ENCODE peak calls at places on chromosomes 2 and 18, in six cellular contexts. G, S, D, Q, K and V are unnamed samples.

GRCh38 chr18:63180971-63181376 is 138.6 kb downstream of the BCL2 start:
- DNase-seq in S (no peak), D (no peak), G (no peak), K (no peak), Q (no peak), V (no peak)

GRCh38 chr2:149466635-149467034 is 120.9 kb downstream of the MMADHC start:
- DNase-seq in Q (peak; percentile 49), S (peak; percentile 4), D (no peak), G (no peak), K (no peak), V (no peak)

GRCh38 chr18:61333746-61334490 is 688 bp downstream of the CDH20 start:
- DNase-seq in D (no peak), S (no peak), G (no peak), K (no peak), Q (peak; percentile 18), V (no peak)

GRCh38 chr2:226791056-226791486 is 8.5 kb downstream of the IRS1 start:
- DNase-seq in Q (peak; percentile 72), G (no peak), K (no peak), S (peak; percentile 71), D (no peak), V (peak; percentile 50)

GRCh38 chr2:182072861-182073260 is 87.2 kb downstream of the PPP1R1C start:
- DNase-seq in G (no peak), Q (peak; percentile 18), K (no peak), S (no peak), D (no peak), V (no peak)

GRCh38 chr2:170461875-170462274 is 253.3 kb upstream of the SP5 start:
- DNase-seq in G (no peak), D (no peak), Q (no peak), S (no peak), K (no peak), V (no peak)

GRCh38 chr2:216181953-216182352 is 72.8 kb downstream of the XRCC5 start:
- DNase-seq in G (no peak), D (no peak), K (no peak), S (no peak), Q (no peak), V (no peak)

GRCh38 chr2:54664238-54664786 is 59.1 kb upstream of the EML6 start:
- DNase-seq in D (no peak), Q (no peak), K (no peak), S (no peak), G (no peak), V (no peak)

GRCh38 chr2:174606336-174606735 is 8.7 kb upstream of the WIPF1 start:
- DNase-seq in K (no peak), S (peak; percentile 93), D (no peak), G (no peak), Q (peak; percentile 92), V (no peak)

GRCh38 chr2:136006658-136007057 is 21.2 kb upstream of the DARS1 start:
- DNase-seq in Q (peak; percentile 26), D (no peak), K (no peak), S (peak; percentile 43), G (no peak), V (no peak)

GRCh38 chr2:192535956-192536685 is 341.4 kb upstream of the TMEFF2 start:
- DNase-seq in S (no peak), D (no peak), K (no peak), Q (no peak), G (no peak), V (no peak)

GRCh38 chr2:154307007-154307406 is 391.5 kb upstream of the KCNJ3 start:
- DNase-seq in S (no peak), K (no peak), G (no peak), D (no peak), Q (no peak), V (no peak)

GRCh38 chr18:13823707-13824395 is at the start of gene MC5R:
- DNase-seq in K (peak; percentile 65), Q (peak; percentile 18), D (peak; percentile 72), S (peak; percentile 25), G (peak; percentile 72), V (peak; percentile 22)

GRCh38 chr2:71277536-71278103 is 50.7 kb upstream of the PAIP2B start:
- DNase-seq in D (peak; percentile 51), K (peak; percentile 17), G (no peak), S (no peak), Q (peak; percentile 37), V (no peak)

GRCh38 chr2:8310557-8311455 is 371.1 kb upstream of the ID2 start:
- DNase-seq in S (no peak), G (no peak), K (no peak), D (no peak), Q (no peak), V (no peak)

GRCh38 chr2:23390152-23390551 is 5.2 kb downstream of the KLHL29 start:
- DNase-seq in D (no peak), S (no peak), G (no peak), Q (peak; percentile 69), K (no peak), V (no peak)

GRCh38 chr2:29014811-29015414 is 33.8 kb downstream of the TOGARAM2 start:
- DNase-seq in D (peak; percentile 63), Q (no peak), S (peak; percentile 57), K (no peak), G (peak; percentile 42), V (no peak)

GRCh38 chr2:68806511-68807109 is 64.6 kb downstream of the BMP10 start:
- DNase-seq in S (peak; percentile 82), Q (peak; percentile 84), D (no peak), G (no peak), K (no peak), V (no peak)

GRCh38 chr18:35695803-35696202 is 114.3 kb downstream of the GALNT1 start:
- DNase-seq in K (peak; percentile 80), Q (no peak), S (no peak), D (peak; percentile 80), G (peak; percentile 82), V (peak; percentile 86)

GRCh38 chr2:33212151-33212550 is 264.3 kb upstream of the RASGRP3 start:
- DNase-seq in K (no peak), Q (peak; percentile 97), D (no peak), G (no peak), S (peak; percentile 98), V (no peak)

GRCh38 chr18:40222736-40223135 is 1732.3 kb upstream of the PIK3C3 start:
- DNase-seq in Q (peak; percentile 33), G (no peak), D (no peak), K (no peak), S (peak; percentile 16), V (no peak)

GRCh38 chr2:85434677-85435076 is 16.2 kb downstream of the SH2D6 start:
- DNase-seq in G (no peak), S (no peak), K (no peak), D (no peak), Q (no peak), V (no peak)

GRCh38 chr2:85437488-85438290 is 19.2 kb downstream of the SH2D6 start:
- DNase-seq in K (peak; percentile 88), Q (peak; percentile 93), G (peak; percentile 93), S (peak; percentile 77), D (peak; percentile 91), V (peak; percentile 82)

GRCh38 chr2:85435220-85435958 is 16.9 kb downstream of the SH2D6 start:
- DNase-seq in D (no peak), K (no peak), G (no peak), S (no peak), Q (no peak), V (no peak)

GRCh38 chr2:85436836-85437487 is 18.4 kb downstream of the SH2D6 start:
- DNase-seq in G (no peak), S (no peak), Q (peak; percentile 41), K (no peak), D (no peak), V (no peak)

DNA sequence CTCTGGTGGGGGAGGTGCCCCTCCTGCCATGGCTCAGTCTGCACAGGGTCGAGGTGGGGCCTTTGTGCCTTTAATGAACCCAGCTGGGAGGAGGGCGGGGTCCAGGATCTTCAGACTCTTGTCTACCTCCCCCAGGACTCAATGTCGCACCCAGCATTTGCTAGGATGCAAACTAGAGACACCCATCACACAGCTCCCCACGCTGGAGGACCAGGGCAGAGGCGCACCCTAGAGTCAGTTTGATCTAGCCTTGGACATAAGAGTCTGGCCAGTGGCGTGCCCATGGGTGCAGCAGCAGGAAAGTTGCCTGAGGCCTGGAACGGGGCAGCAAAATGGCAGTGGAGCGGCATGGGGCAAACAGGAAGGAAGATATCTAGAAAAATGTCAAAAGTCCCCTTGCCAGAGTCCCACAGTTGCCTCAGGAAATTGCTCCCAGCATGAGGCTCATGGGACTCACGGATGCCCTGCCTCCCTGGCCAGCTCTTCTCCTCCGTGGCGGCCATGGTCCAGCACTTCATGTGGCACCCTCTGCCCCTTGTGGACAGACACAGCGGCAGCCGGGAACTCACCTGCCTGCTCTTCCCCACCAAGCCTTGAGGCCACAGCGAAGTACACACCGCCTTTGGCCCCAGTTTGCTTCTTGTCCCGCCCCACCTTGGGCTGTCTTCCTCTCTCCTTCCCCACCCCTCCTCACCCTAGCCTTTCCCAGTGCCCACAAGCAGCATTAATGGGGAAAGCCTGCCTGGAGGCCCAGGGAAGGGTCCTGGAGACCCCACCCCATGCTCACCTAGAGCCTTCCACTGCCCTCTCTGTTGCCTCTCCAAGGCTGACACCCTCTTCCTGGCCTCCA is 17.7 kb downstream of the SH2D6 start:
- DNase-seq in G (no peak), K (no peak), D (no peak), S (no peak), Q (no peak), V (no peak)
- H3K4me1 ChIP-seq in G (peaks cover 68% of the 10 kb centered on the region), K (peaks cover 13% of the 10 kb centered on the region), D (peaks cover 15% of the 10 kb centered on the region), S (peaks cover 29% of the 10 kb centered on the region), Q (peaks cover 57% of the 10 kb centered on the region), V (peaks cover 18% of the 10 kb centered on the region)

DNA sequence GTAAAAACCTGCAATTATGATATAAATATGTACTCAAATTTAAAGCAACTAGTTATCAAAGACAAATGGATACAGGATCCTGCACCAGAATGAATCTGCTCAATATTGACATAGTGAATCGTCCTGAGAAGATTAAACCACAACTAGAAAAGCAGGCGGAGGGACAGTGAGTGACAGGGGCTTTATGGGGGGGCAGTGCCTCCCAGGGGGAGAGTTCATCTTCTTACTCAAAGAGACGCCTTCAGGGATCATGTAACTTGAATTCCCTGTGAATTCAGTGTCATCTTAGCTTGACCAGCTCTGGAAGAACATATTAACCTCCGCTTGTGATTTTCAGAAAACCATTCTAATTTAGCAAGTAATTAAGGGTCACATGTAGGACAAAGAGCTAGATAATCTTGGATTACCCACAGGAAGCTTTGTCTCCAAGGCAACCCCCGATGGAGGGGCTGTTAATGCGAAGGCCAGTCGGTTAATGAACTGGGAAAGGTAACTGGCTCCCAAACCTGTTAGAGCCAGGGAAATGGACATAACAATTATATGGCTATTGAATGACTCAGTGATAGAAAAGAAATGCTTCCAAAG is 17.4 kb upstream of the LMAN1 start:
- DNase-seq in G (no peak), D (no peak), K (no peak), S (no peak), Q (no peak), V (no peak)
- H3K27me3 ChIP-seq in G (no peaks in the 10 kb centered on the region), D (no peaks in the 10 kb centered on the region), K (no peaks in the 10 kb centered on the region), S (peaks cover 28% of the 10 kb centered on the region), Q (peaks cover 12% of the 10 kb centered on the region), V (no peaks in the 10 kb centered on the region)

GRCh38 chr18:3653859-3654441 is 204.0 kb downstream of the TGIF1 start:
- DNase-seq in D (no peak), G (no peak), Q (no peak), K (no peak), S (no peak), V (no peak)
- H3K4me1 ChIP-seq in D (peaks cover 1% of the 10 kb centered on the region), G (peaks cover 21% of the 10 kb centered on the region), Q (peaks cover 10% of the 10 kb centered on the region), K (no peaks in the 10 kb centered on the region), S (peaks cover 25% of the 10 kb centered on the region), V (peaks cover 3% of the 10 kb centered on the region)

DNA sequence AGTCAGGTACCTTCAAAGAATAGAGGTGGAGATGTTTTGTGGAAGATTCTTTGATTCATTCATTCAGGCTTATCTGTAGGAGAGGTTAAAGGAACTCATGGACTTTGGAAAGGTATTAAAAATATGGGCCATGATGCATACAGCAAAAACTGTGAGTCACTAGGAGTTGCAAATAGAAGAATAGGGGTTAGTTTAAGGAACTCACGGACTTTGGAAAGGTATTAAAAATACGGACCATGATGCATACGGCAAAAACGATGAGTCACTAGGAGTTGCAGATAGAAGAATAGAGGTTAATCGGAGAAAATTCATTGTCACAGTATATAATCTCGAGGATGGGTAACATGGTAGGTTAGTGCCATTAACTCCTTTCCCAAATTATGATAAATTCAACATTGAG is 41.2 kb downstream of the SLC9A2 start:
- DNase-seq in K (no peak), D (no peak), G (no peak), Q (no peak), S (no peak), V (no peak)
- H3K27me3 ChIP-seq in K (no peaks in the 10 kb centered on the region), D (no peaks in the 10 kb centered on the region), G (no peaks in the 10 kb centered on the region), Q (peaks cover 17% of the 10 kb centered on the region), S (peaks cover 2% of the 10 kb centered on the region), V (no peaks in the 10 kb centered on the region)